ENCODE peak calls at places on chromosomes 12 and 14, in five cellular contexts. One of them, this sample, is unnamed.

GRCh38 chr14:63470877-63471565 is 72.2 kb downstream of the PPP2R5E start:
- DNase-seq in mesenchymal stem cell: peak
- DNase-seq in H1: no peak
- DNase-seq in H9: no peak
- DNase-seq in IMR-90: peak
- DNase-seq in this sample: peak

GRCh38 chr12:26374934-26375333 is 179.6 kb downstream of the SSPN start:
- DNase-seq in mesenchymal stem cell: no peak
- DNase-seq in H1: no peak
- DNase-seq in H9: no peak
- DNase-seq in IMR-90: peak
- DNase-seq in this sample: no peak

GRCh38 chr14:84465890-84466289 is 1064.1 kb upstream of the FLRT2 start:
- DNase-seq in mesenchymal stem cell: no peak
- DNase-seq in H1: no peak
- DNase-seq in H9: no peak
- DNase-seq in IMR-90: no peak
- DNase-seq in this sample: no peak

GRCh38 chr12:41532072-41532471 is 344.0 kb downstream of the PDZRN4 start:
- DNase-seq in mesenchymal stem cell: no peak
- DNase-seq in H1: no peak
- DNase-seq in H9: no peak
- DNase-seq in IMR-90: peak
- DNase-seq in this sample: no peak

GRCh38 chr14:21068521-21069387 is 1.4 kb upstream of the ARHGEF40 start:
- DNase-seq in mesenchymal stem cell: peak
- DNase-seq in H1: no peak
- DNase-seq in H9: peak
- DNase-seq in IMR-90: peak
- DNase-seq in this sample: peak

GRCh38 chr12:98320026-98320425 is 195.4 kb upstream of the TMPO start:
- DNase-seq in mesenchymal stem cell: no peak
- DNase-seq in H1: no peak
- DNase-seq in H9: no peak
- DNase-seq in IMR-90: peak
- DNase-seq in this sample: no peak

GRCh38 chr12:110249105-110249504 is 31.9 kb upstream of the ATP2A2 start:
- DNase-seq in mesenchymal stem cell: peak
- DNase-seq in H1: no peak
- DNase-seq in H9: peak
- DNase-seq in IMR-90: peak
- DNase-seq in this sample: no peak

GRCh38 chr14:84361476-84361875 is 1168.5 kb upstream of the FLRT2 start:
- DNase-seq in mesenchymal stem cell: no peak
- DNase-seq in H1: no peak
- DNase-seq in H9: no peak
- DNase-seq in IMR-90: no peak
- DNase-seq in this sample: no peak

GRCh38 chr12:2960996-2961616 is 1.9 kb downstream of the TEAD4 start:
- DNase-seq in mesenchymal stem cell: peak
- DNase-seq in H1: no peak
- DNase-seq in H9: no peak
- DNase-seq in IMR-90: peak
- DNase-seq in this sample: no peak

GRCh38 chr14:100398044-100398443 is 74.9 kb downstream of the SLC25A47 start:
- DNase-seq in mesenchymal stem cell: no peak
- DNase-seq in H1: no peak
- DNase-seq in H9: no peak
- DNase-seq in IMR-90: no peak
- DNase-seq in this sample: no peak

GRCh38 chr12:95593266-95593871 is 42.1 kb upstream of the USP44 start:
- DNase-seq in mesenchymal stem cell: no peak
- DNase-seq in H1: no peak
- DNase-seq in H9: no peak
- DNase-seq in IMR-90: no peak
- DNase-seq in this sample: no peak

GRCh38 chr12:464484-465267 is 4.9 kb downstream of the B4GALNT3 start:
- DNase-seq in mesenchymal stem cell: no peak
- DNase-seq in H1: no peak
- DNase-seq in H9: no peak
- DNase-seq in IMR-90: no peak
- DNase-seq in this sample: no peak
- H3K9ac ChIP-seq in mesenchymal stem cell: no peak
- H3K9ac ChIP-seq in H1: no peak
- H3K9ac ChIP-seq in H9: no peak
- H3K9ac ChIP-seq in IMR-90: no peak
- H3K9ac ChIP-seq in this sample: no peak

DNA sequence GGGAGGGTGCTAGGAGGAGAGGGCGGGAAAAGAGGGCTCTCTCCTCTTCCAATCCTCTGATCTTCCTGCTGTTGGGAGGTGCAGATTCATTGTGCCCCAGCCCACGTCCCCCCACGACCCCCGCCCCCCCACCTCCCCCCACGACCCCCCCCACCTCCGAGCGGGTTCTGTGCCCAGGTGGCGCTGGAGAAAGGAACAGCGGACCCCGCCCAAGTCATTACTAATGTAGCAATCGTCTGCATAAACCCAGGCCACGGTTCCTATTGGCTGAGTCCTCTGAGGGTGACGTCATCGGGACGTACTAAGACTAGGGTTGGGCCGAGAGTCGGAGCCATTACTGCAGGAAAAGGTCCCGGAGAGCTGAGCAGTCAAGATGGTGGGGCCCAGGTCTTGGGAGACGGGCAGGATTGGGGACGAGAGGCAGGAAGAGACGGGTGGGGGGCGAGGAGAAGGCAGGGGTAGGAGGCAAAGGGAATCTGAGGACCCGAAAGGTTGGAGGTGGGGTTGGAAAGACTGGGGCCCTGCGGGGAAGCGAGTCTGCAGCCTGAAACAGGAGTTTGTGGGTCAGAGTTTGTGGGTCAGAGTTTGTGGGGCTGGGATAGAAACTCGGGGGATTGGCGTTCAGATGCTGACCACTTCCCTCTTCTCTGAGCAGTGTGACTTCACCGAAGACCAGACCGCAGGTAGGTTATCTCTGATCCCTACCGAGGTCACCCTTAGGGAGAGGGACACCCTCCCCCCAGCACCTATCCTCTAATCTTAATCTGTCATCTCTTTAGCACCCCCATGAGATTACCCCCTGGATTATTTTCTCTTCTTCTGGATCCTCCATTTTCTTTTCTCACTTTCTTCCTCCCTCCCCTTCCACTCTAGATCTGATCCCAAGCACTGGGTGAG is at the start of gene MYL6:
- DNase-seq in mesenchymal stem cell: peak
- DNase-seq in H1: peak
- DNase-seq in H9: peak
- DNase-seq in IMR-90: peak
- DNase-seq in this sample: peak
- H3K14ac ChIP-seq in mesenchymal stem cell: no peak
- H3K14ac ChIP-seq in H1: peak
- H3K14ac ChIP-seq in H9: peak
- H3K14ac ChIP-seq in IMR-90: peak
- H3K14ac ChIP-seq in this sample: peak

GRCh38 chr12:56486694-56487093 is 1.3 kb downstream of the GLS2 start:
- DNase-seq in mesenchymal stem cell: no peak
- DNase-seq in H1: no peak
- DNase-seq in H9: no peak
- DNase-seq in IMR-90: no peak
- DNase-seq in this sample: no peak

GRCh38 chr12:56487448-56488040 is 417 bp downstream of the GLS2 start:
- DNase-seq in mesenchymal stem cell: peak
- DNase-seq in H1: no peak
- DNase-seq in H9: peak
- DNase-seq in IMR-90: no peak
- DNase-seq in this sample: no peak

GRCh38 chr12:56484566-56484965 is 3.4 kb downstream of the GLS2 start:
- DNase-seq in mesenchymal stem cell: no peak
- DNase-seq in H1: no peak
- DNase-seq in H9: no peak
- DNase-seq in IMR-90: no peak
- DNase-seq in this sample: no peak

GRCh38 chr12:56488041-56488955 is at the start of gene GLS2:
- DNase-seq in mesenchymal stem cell: peak
- DNase-seq in H1: peak
- DNase-seq in H9: peak
- DNase-seq in IMR-90: peak
- DNase-seq in this sample: peak
- H3K9ac ChIP-seq in mesenchymal stem cell: peak
- H3K9ac ChIP-seq in H1: no peak
- H3K9ac ChIP-seq in H9: peak
- H3K9ac ChIP-seq in IMR-90: peak
- H3K9ac ChIP-seq in this sample: no peak

DNA sequence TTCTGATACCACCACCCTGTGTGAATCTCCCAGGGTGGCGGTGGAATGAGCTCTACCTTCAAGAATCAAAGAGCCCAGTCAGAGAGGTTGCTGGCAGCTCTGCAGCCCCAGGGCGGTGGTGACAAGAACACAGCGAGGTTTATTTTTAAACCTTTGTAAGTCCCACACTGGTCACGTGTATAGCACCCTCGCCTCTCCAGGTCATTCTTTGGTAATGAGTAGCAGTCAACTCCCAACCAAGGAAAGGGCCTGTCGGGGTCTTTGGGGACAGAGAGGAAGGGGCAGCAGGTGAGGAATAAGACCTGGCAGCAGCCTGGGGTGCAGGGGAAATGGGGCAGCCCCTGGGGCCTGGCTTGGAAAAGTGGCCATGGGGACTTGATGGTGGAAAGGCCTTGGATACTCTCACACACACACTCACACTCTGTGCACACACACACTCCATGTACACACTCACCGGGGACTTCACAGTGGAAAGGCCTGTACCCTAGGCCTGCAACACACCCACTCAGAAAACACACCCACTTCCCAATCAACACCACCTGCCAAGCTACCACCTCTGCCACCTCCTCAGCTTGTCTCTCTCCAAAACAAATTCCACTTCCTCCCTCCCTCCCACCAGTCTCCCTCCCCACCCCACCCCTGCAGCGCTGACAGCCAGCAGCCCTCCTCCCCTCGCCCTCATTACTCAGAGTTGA is 178.5 kb downstream of the DPF3 start:
- DNase-seq in mesenchymal stem cell: no peak
- DNase-seq in H1: no peak
- DNase-seq in H9: no peak
- DNase-seq in IMR-90: peak
- DNase-seq in this sample: no peak
- H3K14ac ChIP-seq in mesenchymal stem cell: no peak
- H3K14ac ChIP-seq in H1: no peak
- H3K14ac ChIP-seq in H9: no peak
- H3K14ac ChIP-seq in IMR-90: peak
- H3K14ac ChIP-seq in this sample: no peak

GRCh38 chr12:4809449-4810218 is 89.4 kb downstream of the GALNT8 start:
- DNase-seq in mesenchymal stem cell: no peak
- DNase-seq in H1: no peak
- DNase-seq in H9: peak
- DNase-seq in IMR-90: no peak
- DNase-seq in this sample: peak
- H3K9ac ChIP-seq in mesenchymal stem cell: no peak
- H3K9ac ChIP-seq in H1: no peak
- H3K9ac ChIP-seq in H9: no peak
- H3K9ac ChIP-seq in IMR-90: no peak
- H3K9ac ChIP-seq in this sample: no peak

This sample was measured in trophoblast cell.